ENCODE peak calls at places on chromosome X, in nine cellular contexts. W, P, V, H, J, Z, A, E and O are unnamed samples.
A peak's percentile ranks its signal among the peaks of the same experiment; 100 is the strongest.

GRCh38 chrX:41381685-41382084 is 47.7 kb downstream of the DDX3X start:
- DNase-seq in V (peak; percentile 90), A (no peak), W (peak; percentile 13), P (no peak), H (peak; percentile 67), E (peak; percentile 56), Z (peak; percentile 68), J (no peak), O (peak; percentile 86)

GRCh38 chrX:147565239-147565638 is 346.5 kb upstream of the FMR1 start:
- DNase-seq in J (no peak), E (no peak), V (peak; percentile 29), H (no peak), A (no peak), P (no peak), Z (peak; percentile 20), W (no peak), O (no peak)

GRCh38 chrX:152913354-152913753 is 15.5 kb downstream of the ZNF185 start:
- DNase-seq in Z (no peak), E (no peak), H (no peak), V (no peak), P (no peak), J (no peak), A (peak; percentile 48), W (no peak), O (no peak)

GRCh38 chrX:54043696-54044125 is 562 bp downstream of the PHF8 start:
- DNase-seq in W (peak; percentile 49), Z (peak; percentile 62), V (peak; percentile 33), P (peak; percentile 44), E (no peak), H (peak; percentile 53), J (peak; percentile 52), A (peak; percentile 63), O (no peak)

GRCh38 chrX:87409113-87409841 is 108.3 kb upstream of the KLHL4 start:
- DNase-seq in V (peak; percentile 87), P (no peak), A (no peak), Z (peak; percentile 3), J (no peak), W (no peak), E (no peak), H (peak; percentile 82), O (peak; percentile 71)

GRCh38 chrX:104347860-104348259 is 93.1 kb upstream of the ESX1 start:
- DNase-seq in V (no peak), W (no peak), E (no peak), P (no peak), Z (peak; percentile 10), H (no peak), J (no peak), A (no peak), O (no peak)

GRCh38 chrX:28158019-28158777 is 176.9 kb upstream of the DCAF8L1 start:
- DNase-seq in H (no peak), Z (no peak), P (no peak), J (no peak), V (no peak), W (peak; percentile 43), E (no peak), A (no peak), O (no peak)

GRCh38 chrX:147848009-147848408 is 63.7 kb upstream of the FMR1 start:
- DNase-seq in P (no peak), E (no peak), V (peak; percentile 5), A (no peak), Z (no peak), J (no peak), H (peak; percentile 19), W (no peak), O (peak; percentile 66)

GRCh38 chrX:136292656-136293055 is 8.1 kb upstream of the ADGRG4 start:
- DNase-seq in Z (no peak), J (no peak), H (no peak), V (no peak), W (no peak), A (no peak), P (no peak), E (no peak), O (no peak)

GRCh38 chrX:54530358-54530900 is 410 bp downstream of the GNL3L start:
- DNase-seq in J (peak; percentile 21), W (no peak), V (no peak), P (no peak), E (no peak), A (no peak), H (no peak), Z (peak; percentile 19), O (no peak)

GRCh38 chrX:43644124-43644701 is 11.9 kb upstream of the MAOA start:
- DNase-seq in P (no peak), E (no peak), A (no peak), W (no peak), J (no peak), H (peak; percentile 58), Z (peak; percentile 78), V (peak; percentile 75), O (no peak)

GRCh38 chrX:16618422-16618821 is 31.5 kb upstream of the S100G start:
- DNase-seq in Z (no peak), V (no peak), E (no peak), A (no peak), H (no peak), P (no peak), J (no peak), W (no peak), O (no peak)

GRCh38 chrX:154698630-154699248 is 45.4 kb upstream of the CTAG2 start:
- DNase-seq in H (no peak), W (peak; percentile 40), V (no peak), Z (no peak), J (no peak), P (no peak), E (no peak), A (no peak), O (no peak)

GRCh38 chrX:154696328-154697045 is 43.1 kb upstream of the CTAG2 start:
- DNase-seq in Z (peak; percentile 83), V (peak; percentile 71), E (no peak), J (no peak), A (no peak), H (no peak), P (no peak), W (no peak), O (no peak)

GRCh38 chrX:154693394-154693793 is 40.0 kb upstream of the CTAG2 start:
- DNase-seq in Z (no peak), E (no peak), P (no peak), H (no peak), A (no peak), V (no peak), W (no peak), J (no peak), O (no peak)

GRCh38 chrX:154695913-154696312 is 42.5 kb upstream of the CTAG2 start:
- DNase-seq in E (no peak), P (no peak), A (no peak), V (no peak), Z (peak; percentile 38), J (no peak), W (no peak), H (no peak), O (no peak)
- H3K4me1 ChIP-seq in E (no peaks in the 10 kb centered on the region), P (no peaks in the 10 kb centered on the region), A (peaks cover 31% of the 10 kb centered on the region), V (peaks cover 5% of the 10 kb centered on the region), Z (peaks cover 13% of the 10 kb centered on the region), J (peaks cover 7% of the 10 kb centered on the region), W (peaks cover 6% of the 10 kb centered on the region), H (no peaks in the 10 kb centered on the region), O (no peaks in the 10 kb centered on the region)

GRCh38 chrX:33415454-33415853 is 204.1 kb upstream of the DMD start:
- DNase-seq in Z (no peak), A (no peak), V (no peak), J (no peak), W (no peak), H (peak; percentile 3), P (no peak), E (no peak), O (no peak)

GRCh38 chrX:33416273-33416805 is 205.0 kb upstream of the DMD start:
- DNase-seq in Z (no peak), A (no peak), E (no peak), W (no peak), J (no peak), V (no peak), H (peak; percentile 37), P (no peak), O (no peak)
- H3K9me2 ChIP-seq in Z (no peaks in the 10 kb centered on the region), A (no peaks in the 10 kb centered on the region), E (no peaks in the 10 kb centered on the region), W (no peaks in the 10 kb centered on the region), J (no peaks in the 10 kb centered on the region), V (no peaks in the 10 kb centered on the region), H (no peaks in the 10 kb centered on the region), P (no peaks in the 10 kb centered on the region), O (no peaks in the 10 kb centered on the region)

DNA sequence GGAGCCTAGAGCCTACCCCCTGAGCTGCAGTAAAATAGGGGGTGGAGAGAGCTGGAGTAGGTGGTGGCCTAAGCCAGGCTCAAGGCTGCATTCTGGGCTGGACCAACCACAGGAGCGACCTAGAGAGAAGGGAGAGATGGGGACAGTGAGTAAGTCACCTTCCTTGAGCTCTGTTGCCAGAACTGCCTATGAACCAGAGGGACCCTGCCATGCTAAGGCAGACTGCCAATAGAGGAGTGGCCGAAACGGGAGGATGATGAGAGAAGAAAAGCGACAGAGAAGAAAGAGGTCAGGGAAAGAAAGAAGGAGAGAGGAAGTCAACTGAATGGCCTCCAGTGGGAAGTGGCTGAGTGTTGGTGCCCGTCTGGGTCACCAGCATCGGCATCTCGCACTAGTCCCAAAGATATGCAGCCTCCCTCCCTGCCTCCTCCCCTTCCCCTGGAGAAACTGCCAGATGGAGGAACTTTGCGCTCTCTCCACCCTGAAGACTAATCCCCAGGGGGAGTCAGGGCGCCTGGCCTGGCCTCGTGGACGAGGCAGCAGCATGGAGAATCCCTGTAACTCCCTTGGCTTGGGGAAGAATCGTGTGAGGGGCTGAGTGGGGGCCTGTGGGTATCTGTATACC is 28.8 kb downstream of the ELF4 start:
- DNase-seq in H (no peak), W (no peak), J (no peak), A (no peak), V (no peak), Z (peak; percentile 20), P (no peak), E (no peak), O (no peak)
- H3K4me1 ChIP-seq in H (peaks cover 4% of the 10 kb centered on the region), W (peaks cover 3% of the 10 kb centered on the region), J (peaks cover 53% of the 10 kb centered on the region), A (peaks cover 48% of the 10 kb centered on the region), V (no peaks in the 10 kb centered on the region), Z (peaks cover 21% of the 10 kb centered on the region), P (no peaks in the 10 kb centered on the region), E (no peaks in the 10 kb centered on the region), O (peaks cover 4% of the 10 kb centered on the region)

DNA sequence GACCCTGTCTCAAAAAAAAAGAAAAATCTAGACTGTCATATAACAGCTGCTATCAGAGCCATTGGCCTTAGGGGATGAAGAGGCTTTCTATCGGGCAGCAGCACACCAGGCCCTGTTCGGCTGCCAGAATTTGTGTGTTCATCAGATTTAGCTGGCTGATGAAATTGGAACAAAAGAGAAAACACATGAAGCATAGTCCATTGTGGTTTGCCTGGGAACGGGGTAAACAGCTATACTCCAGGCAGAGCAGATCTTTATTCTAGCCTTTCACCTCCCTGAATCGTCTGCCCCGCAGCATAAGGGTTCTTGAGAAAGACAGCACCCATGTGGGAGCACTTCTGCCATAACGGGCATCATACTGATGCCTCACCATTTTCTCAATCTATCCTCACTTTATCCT is 11.6 kb downstream of the TKTL1 start:
- DNase-seq in E (no peak), P (peak; percentile 38), V (no peak), W (no peak), A (no peak), Z (peak; percentile 6), J (no peak), H (no peak), O (no peak)
- H3K9me2 ChIP-seq in E (no peaks in the 10 kb centered on the region), P (no peaks in the 10 kb centered on the region), V (no peaks in the 10 kb centered on the region), W (no peaks in the 10 kb centered on the region), A (no peaks in the 10 kb centered on the region), Z (no peaks in the 10 kb centered on the region), J (no peaks in the 10 kb centered on the region), H (no peaks in the 10 kb centered on the region), O (no peaks in the 10 kb centered on the region)